ENCODE peak calls at places on chromosomes 13 and 19, in ten cellular contexts. One of them, this sample, is unnamed.

GRCh38 chr13:99150575-99151370 is 49.9 kb upstream of the UBAC2 start:
- DNase-seq in dorsolateral prefrontal cortex: no peak
- DNase-seq in kidney glomerular epithelial cell: peak; percentile 61
- DNase-seq in neuronal stem cell: no peak
- DNase-seq in activated gamma-delta T cell: no peak
- DNase-seq in fibroblast of the aortic adventitia: peak; percentile 74
- DNase-seq in T follicular helper cell: no peak
- DNase-seq in hypothalamus: no peak
- DNase-seq in NB4: no peak
- DNase-seq in naive B cell: no peak
- DNase-seq in this sample: no peak

GRCh38 chr19:741506-742131 is 9.3 kb upstream of the MISP start:
- DNase-seq in NB4: peak; percentile 74
- DNase-seq in T follicular helper cell: no peak
- DNase-seq in neuronal stem cell: no peak
- DNase-seq in naive B cell: no peak
- DNase-seq in fibroblast of the aortic adventitia: no peak
- DNase-seq in hypothalamus: no peak
- DNase-seq in dorsolateral prefrontal cortex: no peak
- DNase-seq in kidney glomerular epithelial cell: no peak
- DNase-seq in activated gamma-delta T cell: no peak
- DNase-seq in this sample: no peak

GRCh38 chr13:29402168-29402621 is 193.3 kb downstream of the SLC7A1 start:
- DNase-seq in NB4: no peak
- DNase-seq in dorsolateral prefrontal cortex: no peak
- DNase-seq in kidney glomerular epithelial cell: peak; percentile 35
- DNase-seq in T follicular helper cell: no peak
- DNase-seq in hypothalamus: no peak
- DNase-seq in activated gamma-delta T cell: no peak
- DNase-seq in fibroblast of the aortic adventitia: peak; percentile 14
- DNase-seq in neuronal stem cell: no peak
- DNase-seq in naive B cell: no peak
- DNase-seq in this sample: no peak

GRCh38 chr19:7527516-7528191 is 5.2 kb downstream of the MCOLN1 start:
- DNase-seq in kidney glomerular epithelial cell: no peak
- DNase-seq in T follicular helper cell: no peak
- DNase-seq in NB4: no peak
- DNase-seq in activated gamma-delta T cell: no peak
- DNase-seq in hypothalamus: peak; percentile 18
- DNase-seq in dorsolateral prefrontal cortex: no peak
- DNase-seq in neuronal stem cell: no peak
- DNase-seq in naive B cell: no peak
- DNase-seq in fibroblast of the aortic adventitia: no peak
- DNase-seq in this sample: peak; percentile 25

GRCh38 chr19:40611096-40611495 is 9.9 kb downstream of the LTBP4 start:
- DNase-seq in activated gamma-delta T cell: no peak
- DNase-seq in fibroblast of the aortic adventitia: no peak
- DNase-seq in kidney glomerular epithelial cell: no peak
- DNase-seq in NB4: no peak
- DNase-seq in neuronal stem cell: no peak
- DNase-seq in T follicular helper cell: no peak
- DNase-seq in hypothalamus: no peak
- DNase-seq in dorsolateral prefrontal cortex: no peak
- DNase-seq in naive B cell: no peak
- DNase-seq in this sample: no peak

GRCh38 chr19:16262618-16263017 is 62.0 kb upstream of the KLF2 start:
- DNase-seq in naive B cell: no peak
- DNase-seq in T follicular helper cell: no peak
- DNase-seq in neuronal stem cell: no peak
- DNase-seq in NB4: no peak
- DNase-seq in fibroblast of the aortic adventitia: peak; percentile 24
- DNase-seq in activated gamma-delta T cell: no peak
- DNase-seq in hypothalamus: no peak
- DNase-seq in dorsolateral prefrontal cortex: no peak
- DNase-seq in kidney glomerular epithelial cell: peak; percentile 4
- DNase-seq in this sample: no peak

GRCh38 chr19:47389150-47389556 is 30.2 kb downstream of the MEIS3 start:
- DNase-seq in neuronal stem cell: no peak
- DNase-seq in dorsolateral prefrontal cortex: no peak
- DNase-seq in kidney glomerular epithelial cell: no peak
- DNase-seq in activated gamma-delta T cell: no peak
- DNase-seq in T follicular helper cell: no peak
- DNase-seq in NB4: peak; percentile 98
- DNase-seq in hypothalamus: no peak
- DNase-seq in fibroblast of the aortic adventitia: no peak
- DNase-seq in naive B cell: no peak
- DNase-seq in this sample: no peak

GRCh38 chr19:991174-991931 is 7.2 kb downstream of the WDR18 start:
- DNase-seq in kidney glomerular epithelial cell: no peak
- DNase-seq in NB4: peak; percentile 41
- DNase-seq in neuronal stem cell: no peak
- DNase-seq in T follicular helper cell: peak; percentile 71
- DNase-seq in naive B cell: no peak
- DNase-seq in dorsolateral prefrontal cortex: no peak
- DNase-seq in activated gamma-delta T cell: peak; percentile 67
- DNase-seq in fibroblast of the aortic adventitia: peak; percentile 29
- DNase-seq in hypothalamus: peak; percentile 35
- DNase-seq in this sample: no peak

GRCh38 chr13:23871616-23872220 is 17.5 kb downstream of the MIPEP start:
- DNase-seq in hypothalamus: no peak
- DNase-seq in activated gamma-delta T cell: no peak
- DNase-seq in neuronal stem cell: no peak
- DNase-seq in NB4: peak; percentile 13
- DNase-seq in kidney glomerular epithelial cell: peak; percentile 24
- DNase-seq in fibroblast of the aortic adventitia: peak; percentile 66
- DNase-seq in naive B cell: peak; percentile 20
- DNase-seq in T follicular helper cell: no peak
- DNase-seq in dorsolateral prefrontal cortex: no peak
- DNase-seq in this sample: no peak

GRCh38 chr19:611506-611869 is 21.8 kb downstream of the HCN2 start:
- DNase-seq in neuronal stem cell: no peak
- DNase-seq in activated gamma-delta T cell: no peak
- DNase-seq in dorsolateral prefrontal cortex: no peak
- DNase-seq in fibroblast of the aortic adventitia: peak; percentile 57
- DNase-seq in naive B cell: no peak
- DNase-seq in NB4: peak; percentile 57
- DNase-seq in T follicular helper cell: peak; percentile 26
- DNase-seq in hypothalamus: no peak
- DNase-seq in kidney glomerular epithelial cell: peak; percentile 22
- DNase-seq in this sample: no peak

GRCh38 chr13:111216166-111216960 is 101.3 kb downstream of the ARHGEF7 start:
- DNase-seq in dorsolateral prefrontal cortex: no peak
- DNase-seq in kidney glomerular epithelial cell: peak; percentile 19
- DNase-seq in naive B cell: no peak
- DNase-seq in activated gamma-delta T cell: no peak
- DNase-seq in hypothalamus: peak; percentile 44
- DNase-seq in NB4: peak; percentile 25
- DNase-seq in fibroblast of the aortic adventitia: peak; percentile 31
- DNase-seq in neuronal stem cell: peak; percentile 46
- DNase-seq in T follicular helper cell: peak; percentile 6
- DNase-seq in this sample: no peak

GRCh38 chr13:113746143-113746525 is 12.9 kb upstream of the TMEM255B start:
- DNase-seq in fibroblast of the aortic adventitia: no peak
- DNase-seq in kidney glomerular epithelial cell: no peak
- DNase-seq in neuronal stem cell: no peak
- DNase-seq in naive B cell: no peak
- DNase-seq in T follicular helper cell: no peak
- DNase-seq in NB4: peak; percentile 34
- DNase-seq in dorsolateral prefrontal cortex: no peak
- DNase-seq in hypothalamus: no peak
- DNase-seq in activated gamma-delta T cell: no peak
- DNase-seq in this sample: no peak

GRCh38 chr19:30224689-30225606 is 147.2 kb upstream of the ZNF536 start:
- DNase-seq in fibroblast of the aortic adventitia: no peak
- DNase-seq in naive B cell: no peak
- DNase-seq in neuronal stem cell: no peak
- DNase-seq in activated gamma-delta T cell: no peak
- DNase-seq in T follicular helper cell: no peak
- DNase-seq in kidney glomerular epithelial cell: peak; percentile 35
- DNase-seq in hypothalamus: peak; percentile 25
- DNase-seq in dorsolateral prefrontal cortex: no peak
- DNase-seq in NB4: no peak
- DNase-seq in this sample: no peak

GRCh38 chr19:6249296-6249695 is 30.5 kb downstream of the MLLT1 start:
- DNase-seq in NB4: no peak
- DNase-seq in fibroblast of the aortic adventitia: no peak
- DNase-seq in hypothalamus: peak; percentile 41
- DNase-seq in dorsolateral prefrontal cortex: no peak
- DNase-seq in neuronal stem cell: no peak
- DNase-seq in kidney glomerular epithelial cell: no peak
- DNase-seq in T follicular helper cell: no peak
- DNase-seq in activated gamma-delta T cell: no peak
- DNase-seq in naive B cell: no peak
- DNase-seq in this sample: no peak

GRCh38 chr13:20608438-20609020 is 41.6 kb downstream of the IFT88 start:
- DNase-seq in kidney glomerular epithelial cell: no peak
- DNase-seq in activated gamma-delta T cell: no peak
- DNase-seq in fibroblast of the aortic adventitia: peak; percentile 11
- DNase-seq in naive B cell: no peak
- DNase-seq in neuronal stem cell: no peak
- DNase-seq in T follicular helper cell: no peak
- DNase-seq in hypothalamus: peak; percentile 40
- DNase-seq in NB4: no peak
- DNase-seq in dorsolateral prefrontal cortex: no peak
- DNase-seq in this sample: no peak

GRCh38 chr13:61370520-61370919 is 45.1 kb downstream of the PCDH20 start:
- DNase-seq in fibroblast of the aortic adventitia: no peak
- DNase-seq in T follicular helper cell: no peak
- DNase-seq in dorsolateral prefrontal cortex: no peak
- DNase-seq in activated gamma-delta T cell: no peak
- DNase-seq in naive B cell: no peak
- DNase-seq in kidney glomerular epithelial cell: no peak
- DNase-seq in neuronal stem cell: no peak
- DNase-seq in hypothalamus: no peak
- DNase-seq in NB4: no peak
- DNase-seq in this sample: no peak

GRCh38 chr13:94351292-94352000 is 128.0 kb downstream of the DCT start:
- DNase-seq in activated gamma-delta T cell: no peak
- DNase-seq in naive B cell: no peak
- DNase-seq in dorsolateral prefrontal cortex: no peak
- DNase-seq in kidney glomerular epithelial cell: peak; percentile 54
- DNase-seq in hypothalamus: no peak
- DNase-seq in fibroblast of the aortic adventitia: peak; percentile 64
- DNase-seq in T follicular helper cell: no peak
- DNase-seq in NB4: peak; percentile 25
- DNase-seq in neuronal stem cell: no peak
- DNase-seq in this sample: no peak

GRCh38 chr13:26968431-26969335 is 202.9 kb downstream of the USP12 start:
- DNase-seq in T follicular helper cell: no peak
- DNase-seq in naive B cell: no peak
- DNase-seq in activated gamma-delta T cell: no peak
- DNase-seq in fibroblast of the aortic adventitia: peak; percentile 28
- DNase-seq in hypothalamus: no peak
- DNase-seq in NB4: peak; percentile 91
- DNase-seq in kidney glomerular epithelial cell: peak; percentile 53
- DNase-seq in neuronal stem cell: no peak
- DNase-seq in dorsolateral prefrontal cortex: no peak
- DNase-seq in this sample: no peak

GRCh38 chr13:33649212-33649917 is 168.6 kb upstream of the RFC3 start:
- DNase-seq in fibroblast of the aortic adventitia: no peak
- DNase-seq in naive B cell: no peak
- DNase-seq in kidney glomerular epithelial cell: no peak
- DNase-seq in NB4: no peak
- DNase-seq in hypothalamus: no peak
- DNase-seq in activated gamma-delta T cell: no peak
- DNase-seq in neuronal stem cell: no peak
- DNase-seq in T follicular helper cell: no peak
- DNase-seq in dorsolateral prefrontal cortex: no peak
- DNase-seq in this sample: no peak

GRCh38 chr19:35534803-35535480 is 1.7 kb downstream of the GAPDHS start:
- DNase-seq in activated gamma-delta T cell: no peak
- DNase-seq in neuronal stem cell: no peak
- DNase-seq in fibroblast of the aortic adventitia: no peak
- DNase-seq in T follicular helper cell: no peak
- DNase-seq in naive B cell: no peak
- DNase-seq in NB4: no peak
- DNase-seq in hypothalamus: no peak
- DNase-seq in dorsolateral prefrontal cortex: no peak
- DNase-seq in kidney glomerular epithelial cell: no peak
- DNase-seq in this sample: no peak

GRCh38 chr13:85771856-85772255 is 27.4 kb downstream of the SLITRK6 start:
- DNase-seq in dorsolateral prefrontal cortex: no peak
- DNase-seq in neuronal stem cell: no peak
- DNase-seq in T follicular helper cell: no peak
- DNase-seq in activated gamma-delta T cell: no peak
- DNase-seq in fibroblast of the aortic adventitia: no peak
- DNase-seq in hypothalamus: no peak
- DNase-seq in NB4: no peak
- DNase-seq in naive B cell: no peak
- DNase-seq in kidney glomerular epithelial cell: no peak
- DNase-seq in this sample: no peak

GRCh38 chr13:21481359-21481758 is 22.3 kb upstream of the ZDHHC20 start:
- DNase-seq in neuronal stem cell: no peak
- DNase-seq in NB4: no peak
- DNase-seq in naive B cell: no peak
- DNase-seq in hypothalamus: no peak
- DNase-seq in fibroblast of the aortic adventitia: no peak
- DNase-seq in dorsolateral prefrontal cortex: no peak
- DNase-seq in kidney glomerular epithelial cell: no peak
- DNase-seq in T follicular helper cell: no peak
- DNase-seq in activated gamma-delta T cell: no peak
- DNase-seq in this sample: no peak

GRCh38 chr19:55373993-55374757 is 2.5 kb upstream of the TMEM190 start:
- DNase-seq in fibroblast of the aortic adventitia: peak; percentile 43
- DNase-seq in naive B cell: no peak
- DNase-seq in NB4: no peak
- DNase-seq in hypothalamus: no peak
- DNase-seq in activated gamma-delta T cell: no peak
- DNase-seq in neuronal stem cell: no peak
- DNase-seq in dorsolateral prefrontal cortex: no peak
- DNase-seq in T follicular helper cell: no peak
- DNase-seq in kidney glomerular epithelial cell: no peak
- DNase-seq in this sample: no peak

GRCh38 chr19:4609878-4610511 is 29.3 kb upstream of the TNFAIP8L1 start:
- DNase-seq in T follicular helper cell: no peak
- DNase-seq in naive B cell: no peak
- DNase-seq in NB4: peak; percentile 92
- DNase-seq in fibroblast of the aortic adventitia: no peak
- DNase-seq in hypothalamus: no peak
- DNase-seq in dorsolateral prefrontal cortex: no peak
- DNase-seq in activated gamma-delta T cell: no peak
- DNase-seq in kidney glomerular epithelial cell: no peak
- DNase-seq in neuronal stem cell: no peak
- DNase-seq in this sample: no peak

GRCh38 chr19:55503447-55504251 is 15.4 kb downstream of the SSC5D start:
- DNase-seq in neuronal stem cell: peak; percentile 90
- DNase-seq in naive B cell: peak; percentile 93
- DNase-seq in kidney glomerular epithelial cell: peak; percentile 90
- DNase-seq in dorsolateral prefrontal cortex: peak; percentile 92
- DNase-seq in NB4: peak; percentile 74
- DNase-seq in fibroblast of the aortic adventitia: peak; percentile 90
- DNase-seq in T follicular helper cell: peak; percentile 85
- DNase-seq in hypothalamus: peak; percentile 93
- DNase-seq in activated gamma-delta T cell: peak; percentile 83
- DNase-seq in this sample: peak; percentile 99

GRCh38 chr19:57559008-57559403 is 657 bp downstream of the ZNF550 start:
- DNase-seq in hypothalamus: peak; percentile 1
- DNase-seq in fibroblast of the aortic adventitia: peak; percentile 18
- DNase-seq in activated gamma-delta T cell: peak; percentile 4
- DNase-seq in dorsolateral prefrontal cortex: no peak
- DNase-seq in naive B cell: no peak
- DNase-seq in kidney glomerular epithelial cell: peak; percentile 33
- DNase-seq in neuronal stem cell: no peak
- DNase-seq in NB4: peak; percentile 52
- DNase-seq in T follicular helper cell: no peak
- DNase-seq in this sample: no peak

GRCh38 chr19:11330103-11330502 is 9.4 kb downstream of the RAB3D start:
- DNase-seq in dorsolateral prefrontal cortex: no peak
- DNase-seq in naive B cell: no peak
- DNase-seq in T follicular helper cell: no peak
- DNase-seq in fibroblast of the aortic adventitia: no peak
- DNase-seq in neuronal stem cell: no peak
- DNase-seq in NB4: no peak
- DNase-seq in kidney glomerular epithelial cell: no peak
- DNase-seq in hypothalamus: no peak
- DNase-seq in activated gamma-delta T cell: no peak
- DNase-seq in this sample: no peak

GRCh38 chr13:24865158-24865557 is 101.2 kb downstream of the RNF17 start:
- DNase-seq in T follicular helper cell: no peak
- DNase-seq in naive B cell: no peak
- DNase-seq in activated gamma-delta T cell: no peak
- DNase-seq in NB4: peak; percentile 21
- DNase-seq in neuronal stem cell: no peak
- DNase-seq in fibroblast of the aortic adventitia: peak; percentile 40
- DNase-seq in hypothalamus: no peak
- DNase-seq in kidney glomerular epithelial cell: no peak
- DNase-seq in dorsolateral prefrontal cortex: no peak
- DNase-seq in this sample: no peak

This sample was measured in amygdala.